ENCODE peak calls at places on chromosomes 2 and 18, in seven cellular contexts. One of them, this sample, is unnamed.

GRCh38 chr2:15937105-15937881 is 3.1 kb upstream of the MYCN start:
- DNase-seq in SK-N-SH: no peak
- DNase-seq in foreskin fibroblast: no peak
- DNase-seq in cardiac muscle cell: no peak
- DNase-seq in GM12865: no peak
- DNase-seq in IMR-90: no peak
- DNase-seq in AG09309: no peak
- DNase-seq in this sample: no peak

GRCh38 chr2:202429164-202429980 is 53.2 kb downstream of the BMPR2 start:
- DNase-seq in SK-N-SH: no peak
- DNase-seq in foreskin fibroblast: peak
- DNase-seq in cardiac muscle cell: peak
- DNase-seq in GM12865: no peak
- DNase-seq in IMR-90: peak
- DNase-seq in AG09309: peak
- DNase-seq in this sample: peak

GRCh38 chr2:116696223-116696622 is 1118.3 kb upstream of the DDX18 start:
- DNase-seq in SK-N-SH: no peak
- DNase-seq in foreskin fibroblast: no peak
- DNase-seq in cardiac muscle cell: no peak
- DNase-seq in GM12865: no peak
- DNase-seq in IMR-90: no peak
- DNase-seq in AG09309: no peak
- DNase-seq in this sample: no peak

GRCh38 chr18:23890589-23890988 is 124.0 kb upstream of the TTC39C start:
- DNase-seq in SK-N-SH: no peak
- DNase-seq in foreskin fibroblast: peak
- DNase-seq in cardiac muscle cell: no peak
- DNase-seq in GM12865: no peak
- DNase-seq in IMR-90: peak
- DNase-seq in AG09309: peak
- DNase-seq in this sample: no peak

GRCh38 chr2:214816135-214816534 is 6.7 kb upstream of the BARD1 start:
- DNase-seq in SK-N-SH: no peak
- DNase-seq in foreskin fibroblast: no peak
- DNase-seq in cardiac muscle cell: no peak
- DNase-seq in GM12865: no peak
- DNase-seq in IMR-90: no peak
- DNase-seq in AG09309: no peak
- DNase-seq in this sample: no peak

GRCh38 chr18:57091231-57091630 is 55.7 kb upstream of the BOD1L2 start:
- DNase-seq in SK-N-SH: no peak
- DNase-seq in foreskin fibroblast: no peak
- DNase-seq in cardiac muscle cell: no peak
- DNase-seq in GM12865: no peak
- DNase-seq in IMR-90: no peak
- DNase-seq in AG09309: no peak
- DNase-seq in this sample: no peak

GRCh38 chr2:31247671-31248070 is 13.7 kb downstream of the EHD3 start:
- DNase-seq in SK-N-SH: no peak
- DNase-seq in foreskin fibroblast: no peak
- DNase-seq in cardiac muscle cell: no peak
- DNase-seq in GM12865: no peak
- DNase-seq in IMR-90: no peak
- DNase-seq in AG09309: no peak
- DNase-seq in this sample: no peak

GRCh38 chr2:209314641-209315040 is 109.2 kb upstream of the MAP2 start:
- DNase-seq in SK-N-SH: no peak
- DNase-seq in foreskin fibroblast: no peak
- DNase-seq in cardiac muscle cell: no peak
- DNase-seq in GM12865: no peak
- DNase-seq in IMR-90: no peak
- DNase-seq in AG09309: no peak
- DNase-seq in this sample: no peak

GRCh38 chr2:234492687-234493086 is 4.2 kb downstream of the ARL4C start:
- DNase-seq in SK-N-SH: no peak
- DNase-seq in foreskin fibroblast: no peak
- DNase-seq in cardiac muscle cell: no peak
- DNase-seq in GM12865: no peak
- DNase-seq in IMR-90: no peak
- DNase-seq in AG09309: no peak
- DNase-seq in this sample: no peak

GRCh38 chr2:224650815-224651439 is 65.2 kb downstream of the CCDC195 start:
- DNase-seq in SK-N-SH: peak
- DNase-seq in foreskin fibroblast: peak
- DNase-seq in cardiac muscle cell: peak
- DNase-seq in GM12865: peak
- DNase-seq in IMR-90: peak
- DNase-seq in AG09309: peak
- DNase-seq in this sample: peak

GRCh38 chr2:186559848-186560247 is 30.0 kb upstream of the ITGAV start:
- DNase-seq in SK-N-SH: no peak
- DNase-seq in foreskin fibroblast: no peak
- DNase-seq in cardiac muscle cell: no peak
- DNase-seq in GM12865: peak
- DNase-seq in IMR-90: no peak
- DNase-seq in AG09309: no peak
- DNase-seq in this sample: no peak

GRCh38 chr2:168708099-168708498 is 94.3 kb upstream of the NOSTRIN start:
- DNase-seq in SK-N-SH: no peak
- DNase-seq in foreskin fibroblast: no peak
- DNase-seq in cardiac muscle cell: no peak
- DNase-seq in GM12865: no peak
- DNase-seq in IMR-90: no peak
- DNase-seq in AG09309: no peak
- DNase-seq in this sample: no peak

GRCh38 chr2:26448651-26449050 is 29.3 kb downstream of the OTOF start:
- DNase-seq in SK-N-SH: no peak
- DNase-seq in foreskin fibroblast: no peak
- DNase-seq in cardiac muscle cell: no peak
- DNase-seq in GM12865: no peak
- DNase-seq in IMR-90: no peak
- DNase-seq in AG09309: no peak
- DNase-seq in this sample: no peak

GRCh38 chr18:58196881-58197872 is 153.2 kb downstream of the NEDD4L start:
- DNase-seq in SK-N-SH: no peak
- DNase-seq in foreskin fibroblast: no peak
- DNase-seq in cardiac muscle cell: no peak
- DNase-seq in GM12865: no peak
- DNase-seq in IMR-90: no peak
- DNase-seq in AG09309: no peak
- DNase-seq in this sample: no peak

GRCh38 chr2:30731706-30732105 is 75.5 kb downstream of the CAPN13 start:
- DNase-seq in SK-N-SH: no peak
- DNase-seq in foreskin fibroblast: no peak
- DNase-seq in cardiac muscle cell: no peak
- DNase-seq in GM12865: no peak
- DNase-seq in IMR-90: no peak
- DNase-seq in AG09309: no peak
- DNase-seq in this sample: no peak

GRCh38 chr2:221104391-221104811 is 467.7 kb downstream of the EPHA4 start:
- DNase-seq in SK-N-SH: no peak
- DNase-seq in foreskin fibroblast: no peak
- DNase-seq in cardiac muscle cell: peak
- DNase-seq in GM12865: peak
- DNase-seq in IMR-90: peak
- DNase-seq in AG09309: no peak
- DNase-seq in this sample: peak

GRCh38 chr18:7567487-7568425 is 640 bp downstream of the PTPRM start:
- DNase-seq in SK-N-SH: peak
- DNase-seq in foreskin fibroblast: peak
- DNase-seq in cardiac muscle cell: peak
- DNase-seq in GM12865: no peak
- DNase-seq in IMR-90: peak
- DNase-seq in AG09309: no peak
- DNase-seq in this sample: no peak

GRCh38 chr18:7565677-7566076 is 1.4 kb upstream of the PTPRM start:
- DNase-seq in SK-N-SH: no peak
- DNase-seq in foreskin fibroblast: no peak
- DNase-seq in cardiac muscle cell: no peak
- DNase-seq in GM12865: no peak
- DNase-seq in IMR-90: no peak
- DNase-seq in AG09309: no peak
- DNase-seq in this sample: no peak

GRCh38 chr18:7566587-7567486 is at the start of gene PTPRM:
- DNase-seq in SK-N-SH: peak
- DNase-seq in foreskin fibroblast: peak
- DNase-seq in cardiac muscle cell: peak
- DNase-seq in GM12865: peak
- DNase-seq in IMR-90: peak
- DNase-seq in AG09309: no peak
- DNase-seq in this sample: no peak

GRCh38 chr18:7568426-7568825 is 1.3 kb downstream of the PTPRM start:
- DNase-seq in SK-N-SH: peak
- DNase-seq in foreskin fibroblast: peak
- DNase-seq in cardiac muscle cell: peak
- DNase-seq in GM12865: no peak
- DNase-seq in IMR-90: peak
- DNase-seq in AG09309: no peak
- DNase-seq in this sample: no peak

GRCh38 chr18:7566244-7566586 is 901 bp upstream of the PTPRM start:
- DNase-seq in SK-N-SH: no peak
- DNase-seq in foreskin fibroblast: no peak
- DNase-seq in cardiac muscle cell: peak
- DNase-seq in GM12865: no peak
- DNase-seq in IMR-90: no peak
- DNase-seq in AG09309: no peak
- DNase-seq in this sample: no peak
- H3K4me3 ChIP-seq in SK-N-SH: peak
- H3K4me3 ChIP-seq in foreskin fibroblast: peak
- H3K4me3 ChIP-seq in cardiac muscle cell: peak
- H3K4me3 ChIP-seq in GM12865: no peak
- H3K4me3 ChIP-seq in IMR-90: peak
- H3K4me3 ChIP-seq in AG09309: peak
- H3K4me3 ChIP-seq in this sample: peak

GRCh38 chr18:37874721-37875120 is 309.1 kb upstream of the CELF4 start:
- DNase-seq in SK-N-SH: no peak
- DNase-seq in foreskin fibroblast: no peak
- DNase-seq in cardiac muscle cell: no peak
- DNase-seq in GM12865: no peak
- DNase-seq in IMR-90: no peak
- DNase-seq in AG09309: no peak
- DNase-seq in this sample: no peak

GRCh38 chr18:37869051-37869450 is 303.5 kb upstream of the CELF4 start:
- DNase-seq in SK-N-SH: no peak
- DNase-seq in foreskin fibroblast: no peak
- DNase-seq in cardiac muscle cell: no peak
- DNase-seq in GM12865: no peak
- DNase-seq in IMR-90: no peak
- DNase-seq in AG09309: no peak
- DNase-seq in this sample: no peak

GRCh38 chr18:37871583-37871982 is 306.0 kb upstream of the CELF4 start:
- DNase-seq in SK-N-SH: no peak
- DNase-seq in foreskin fibroblast: no peak
- DNase-seq in cardiac muscle cell: no peak
- DNase-seq in GM12865: no peak
- DNase-seq in IMR-90: no peak
- DNase-seq in AG09309: no peak
- DNase-seq in this sample: no peak

GRCh38 chr18:37873416-37873815 is 307.8 kb upstream of the CELF4 start:
- DNase-seq in SK-N-SH: no peak
- DNase-seq in foreskin fibroblast: no peak
- DNase-seq in cardiac muscle cell: no peak
- DNase-seq in GM12865: no peak
- DNase-seq in IMR-90: no peak
- DNase-seq in AG09309: no peak
- DNase-seq in this sample: no peak
- H3K4me3 ChIP-seq in SK-N-SH: no peak
- H3K4me3 ChIP-seq in foreskin fibroblast: no peak
- H3K4me3 ChIP-seq in cardiac muscle cell: no peak
- H3K4me3 ChIP-seq in GM12865: no peak
- H3K4me3 ChIP-seq in IMR-90: no peak
- H3K4me3 ChIP-seq in AG09309: no peak
- H3K4me3 ChIP-seq in this sample: no peak

GRCh38 chr2:43180901-43181300 is 45.5 kb downstream of the ZFP36L2 start:
- DNase-seq in SK-N-SH: no peak
- DNase-seq in foreskin fibroblast: no peak
- DNase-seq in cardiac muscle cell: no peak
- DNase-seq in GM12865: no peak
- DNase-seq in IMR-90: no peak
- DNase-seq in AG09309: no peak
- DNase-seq in this sample: no peak

GRCh38 chr2:43176449-43176848 is 50.0 kb downstream of the ZFP36L2 start:
- DNase-seq in SK-N-SH: no peak
- DNase-seq in foreskin fibroblast: no peak
- DNase-seq in cardiac muscle cell: no peak
- DNase-seq in GM12865: no peak
- DNase-seq in IMR-90: no peak
- DNase-seq in AG09309: no peak
- DNase-seq in this sample: no peak

GRCh38 chr2:43178602-43179542 is 47.5 kb downstream of the ZFP36L2 start:
- DNase-seq in SK-N-SH: peak
- DNase-seq in foreskin fibroblast: peak
- DNase-seq in cardiac muscle cell: peak
- DNase-seq in GM12865: no peak
- DNase-seq in IMR-90: peak
- DNase-seq in AG09309: peak
- DNase-seq in this sample: peak

GRCh38 chr2:43178055-43178598 is 48.3 kb downstream of the ZFP36L2 start:
- DNase-seq in SK-N-SH: no peak
- DNase-seq in foreskin fibroblast: no peak
- DNase-seq in cardiac muscle cell: no peak
- DNase-seq in GM12865: no peak
- DNase-seq in IMR-90: no peak
- DNase-seq in AG09309: no peak
- DNase-seq in this sample: no peak

DNA sequence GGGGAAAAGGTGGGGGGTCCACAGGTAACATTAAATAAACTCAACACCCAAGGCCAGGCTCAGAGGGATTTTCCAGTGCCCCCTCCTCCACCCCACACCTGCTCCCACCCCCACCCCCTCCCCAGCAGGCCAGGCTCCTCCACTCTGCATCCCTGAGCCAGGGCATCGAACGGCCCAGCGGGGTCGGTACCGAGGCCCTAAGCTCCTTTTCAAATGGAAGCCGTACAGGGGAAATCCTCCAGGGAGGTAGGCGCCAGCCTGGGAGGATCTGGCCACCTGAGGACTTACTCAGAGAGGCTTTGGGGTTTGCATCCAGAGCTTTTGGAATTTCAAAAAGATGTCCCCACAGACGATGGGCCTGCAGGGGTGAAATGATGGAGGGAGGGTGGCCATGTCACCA is 46.5 kb downstream of the ZFP36L2 start:
- DNase-seq in SK-N-SH: no peak
- DNase-seq in foreskin fibroblast: no peak
- DNase-seq in cardiac muscle cell: no peak
- DNase-seq in GM12865: no peak
- DNase-seq in IMR-90: no peak
- DNase-seq in AG09309: no peak
- DNase-seq in this sample: no peak
- H3K4me3 ChIP-seq in SK-N-SH: no peak
- H3K4me3 ChIP-seq in foreskin fibroblast: no peak
- H3K4me3 ChIP-seq in cardiac muscle cell: no peak
- H3K4me3 ChIP-seq in GM12865: no peak
- H3K4me3 ChIP-seq in IMR-90: no peak
- H3K4me3 ChIP-seq in AG09309: no peak
- H3K4me3 ChIP-seq in this sample: no peak

DNA sequence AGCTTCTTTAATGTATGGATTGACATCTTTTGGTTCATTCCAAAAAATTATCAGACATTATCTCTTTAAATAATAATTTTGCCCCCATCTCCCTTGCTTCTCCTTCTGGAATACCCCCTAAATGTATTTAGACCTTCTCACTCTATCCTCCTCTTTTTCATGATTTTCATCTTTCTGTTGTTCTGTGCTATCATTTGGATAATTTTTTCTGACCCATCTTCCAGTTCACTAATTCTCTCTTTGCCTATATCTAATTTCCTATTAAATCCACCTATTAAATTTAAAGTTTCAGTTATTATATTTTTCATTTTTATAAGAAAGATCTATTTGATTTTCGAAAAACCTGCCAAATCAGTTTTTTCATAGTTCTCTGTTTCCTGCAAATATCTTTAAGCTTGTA is 67.8 kb upstream of the ODC1 start:
- DNase-seq in SK-N-SH: no peak
- DNase-seq in foreskin fibroblast: no peak
- DNase-seq in cardiac muscle cell: no peak
- DNase-seq in GM12865: no peak
- DNase-seq in IMR-90: no peak
- DNase-seq in AG09309: no peak
- DNase-seq in this sample: no peak
- H3K4me3 ChIP-seq in SK-N-SH: no peak
- H3K4me3 ChIP-seq in foreskin fibroblast: no peak
- H3K4me3 ChIP-seq in cardiac muscle cell: no peak
- H3K4me3 ChIP-seq in GM12865: no peak
- H3K4me3 ChIP-seq in IMR-90: no peak
- H3K4me3 ChIP-seq in AG09309: no peak
- H3K4me3 ChIP-seq in this sample: no peak